ENCODE peak calls at places on chromosomes 5 and 9, in four cellular contexts. G, P, O and D are unnamed samples.

GRCh38 chr9:34310205-34310604 is 18.9 kb downstream of the KIF24 start:
- DNase-seq in P (no peak), G (no peak), O (no peak), D (peak; percentile 9)

GRCh38 chr5:14810941-14811573 is 60.5 kb downstream of the ANKH start:
- DNase-seq in G (no peak), O (no peak), P (no peak), D (no peak)

GRCh38 chr5:51646482-51646881 is 263.2 kb downstream of the ISL1 start:
- DNase-seq in G (no peak), P (no peak), O (no peak), D (no peak)

GRCh38 chr9:129133067-129133466 is 21.9 kb downstream of the PTPA start:
- DNase-seq in O (no peak), P (no peak), G (no peak), D (no peak)

GRCh38 chr9:100575765-100576368 is 2.0 kb upstream of the CAVIN4 start:
- DNase-seq in G (peak; percentile 68), O (no peak), P (no peak), D (peak; percentile 67)

GRCh38 chr5:143641549-143641955 is 170.4 kb upstream of the HMHB1 start:
- DNase-seq in P (no peak), G (no peak), O (no peak), D (no peak)

GRCh38 chr5:62488531-62488930 is 76.0 kb downstream of the IPO11 start:
- DNase-seq in P (no peak), O (no peak), G (peak; percentile 88), D (no peak)

GRCh38 chr5:40436535-40437237 is 243.0 kb upstream of the PTGER4 start:
- DNase-seq in P (no peak), O (no peak), G (no peak), D (no peak)

GRCh38 chr5:80255425-80255751 is 460 bp downstream of the SERINC5 start:
- DNase-seq in G (peak; percentile 53), P (peak; percentile 60), O (peak; percentile 53), D (peak; percentile 48)

GRCh38 chr5:136517755-136518154 is 152.4 kb upstream of the TRPC7 start:
- DNase-seq in P (no peak), G (no peak), O (no peak), D (no peak)

GRCh38 chr9:8924529-8924928 is 1125.0 kb upstream of the DMAC1 start:
- DNase-seq in P (no peak), O (no peak), G (no peak), D (no peak)

GRCh38 chr5:158532739-158533138 is 567.0 kb downstream of the EBF1 start:
- DNase-seq in P (no peak), O (no peak), G (no peak), D (no peak)

GRCh38 chr5:107778651-107779050 is 107.9 kb upstream of the EFNA5 start:
- DNase-seq in G (no peak), O (no peak), P (no peak), D (no peak)

GRCh38 chr5:27144456-27144855 is 106.1 kb upstream of the CDH9 start:
- DNase-seq in O (no peak), P (no peak), G (peak; percentile 66), D (no peak)

GRCh38 chr5:54718647-54719046 is 201.1 kb downstream of the SNX18 start:
- DNase-seq in O (no peak), G (no peak), P (peak; percentile 19), D (no peak)

GRCh38 chr5:97986069-97986468 is 787.4 kb upstream of the RGMB start:
- DNase-seq in G (peak; percentile 85), O (no peak), P (no peak), D (no peak)

GRCh38 chr9:137454506-137455360 is 4.4 kb downstream of the NSMF start:
- DNase-seq in G (no peak), P (no peak), O (no peak), D (peak; percentile 41)

GRCh38 chr9:136098210-136098609 is 3.1 kb upstream of the NACC2 start:
- DNase-seq in O (no peak), P (no peak), G (no peak), D (no peak)

GRCh38 chr5:54186912-54187445 is 123.4 kb downstream of the ARL15 start:
- DNase-seq in G (no peak), P (peak; percentile 20), O (no peak), D (no peak)

GRCh38 chr5:152271420-152271819 is 133.7 kb downstream of the NMUR2 start:
- DNase-seq in G (peak; percentile 87), O (no peak), P (peak; percentile 22), D (no peak)

GRCh38 chr9:110842169-110842568 is 173.6 kb downstream of the MUSK start:
- DNase-seq in O (no peak), G (peak; percentile 53), P (no peak), D (peak; percentile 16)